ENCODE peak calls at places on chromosome 5, in eight cellular contexts. G, S, B, A, X, H, M and K are unnamed samples.

GRCh38 chr5:154648229-154648628 is 106.9 kb upstream of the LARP1 start:
- DNase-seq in G (no peak), S (no peak), B (no peak), A (no peak), X (no peak), H (peak), M (no peak), K (no peak)

GRCh38 chr5:5497132-5497748 is 74.8 kb downstream of the ICE1 start:
- DNase-seq in G (peak), S (no peak), B (peak), A (peak), X (peak), H (peak), M (no peak), K (no peak)

GRCh38 chr5:133128066-133128465 is 76.3 kb downstream of the HSPA4 start:
- DNase-seq in G (no peak), S (no peak), B (no peak), A (no peak), X (no peak), H (no peak), M (no peak), K (peak)

GRCh38 chr5:50874985-50875330 is 208.5 kb downstream of the PARP8 start:
- DNase-seq in G (no peak), S (no peak), B (no peak), A (no peak), X (no peak), H (no peak), M (no peak), K (no peak)

GRCh38 chr5:54975701-54976100 is 9.7 kb downstream of the ESM1 start:
- DNase-seq in G (no peak), S (no peak), B (no peak), A (no peak), X (no peak), H (no peak), M (no peak), K (no peak)

GRCh38 chr5:1546556-1546955 is 22.8 kb upstream of the LPCAT1 start:
- DNase-seq in G (peak), S (no peak), B (no peak), A (no peak), X (no peak), H (no peak), M (no peak), K (peak)

GRCh38 chr5:137660349-137660817 is 75.5 kb downstream of the KLHL3 start:
- DNase-seq in G (peak), S (peak), B (peak), A (peak), X (peak), H (peak), M (peak), K (no peak)

GRCh38 chr5:168813179-168813968 is 234.2 kb upstream of the PANK3 start:
- DNase-seq in G (no peak), S (no peak), B (peak), A (no peak), X (no peak), H (no peak), M (no peak), K (no peak)

GRCh38 chr5:147788023-147788422 is 5.5 kb upstream of the JAKMIP2 start:
- DNase-seq in G (no peak), S (no peak), B (no peak), A (no peak), X (no peak), H (no peak), M (no peak), K (no peak)

GRCh38 chr5:31193591-31194457 is at the start of gene CDH6:
- DNase-seq in G (no peak), S (no peak), B (peak), A (no peak), X (no peak), H (peak), M (no peak), K (peak)

DNA sequence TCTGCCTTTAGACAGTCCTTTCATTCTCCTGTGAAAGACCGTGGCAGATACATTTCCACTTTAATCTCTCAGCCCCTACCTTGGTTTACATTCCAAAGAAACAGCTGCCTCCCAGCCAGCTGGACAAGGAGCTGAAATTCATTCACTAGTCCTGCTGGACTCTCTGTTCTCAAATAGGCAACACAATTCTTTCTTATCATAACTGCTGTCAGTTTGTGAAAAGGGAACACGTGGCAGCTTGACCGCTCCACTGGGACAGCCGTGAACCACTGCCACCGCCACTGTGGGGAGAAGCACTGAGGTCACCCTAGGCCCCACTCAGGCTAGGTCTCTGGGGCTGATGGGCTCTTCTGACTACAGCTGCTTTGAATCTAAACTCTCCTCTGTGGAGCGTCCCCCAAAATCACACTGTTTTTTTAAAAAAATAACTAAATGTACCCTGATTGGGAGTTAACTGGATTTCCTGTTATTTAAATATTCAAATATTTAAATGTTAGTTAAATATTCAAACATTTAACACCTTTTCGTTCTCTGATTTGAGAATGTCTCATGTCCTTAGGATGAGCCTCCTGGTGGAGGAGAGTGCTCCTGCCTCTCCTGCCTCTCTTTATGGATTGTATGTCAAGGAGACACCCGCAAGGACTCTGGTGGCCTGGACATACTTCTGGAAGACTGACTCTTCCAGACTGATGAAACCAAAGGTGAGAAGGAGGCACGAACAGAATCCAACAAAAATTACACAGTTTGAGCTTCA is 120.1 kb downstream of the BOD1 start:
- DNase-seq in G (peak), S (no peak), B (peak), A (no peak), X (no peak), H (peak), M (no peak), K (peak)
- TF ChIP-seq CTCF in G (peak), S (no peak), B (no peak), A (no peak), X (no peak), H (no peak), M (no peak), K (no peak)

DNA sequence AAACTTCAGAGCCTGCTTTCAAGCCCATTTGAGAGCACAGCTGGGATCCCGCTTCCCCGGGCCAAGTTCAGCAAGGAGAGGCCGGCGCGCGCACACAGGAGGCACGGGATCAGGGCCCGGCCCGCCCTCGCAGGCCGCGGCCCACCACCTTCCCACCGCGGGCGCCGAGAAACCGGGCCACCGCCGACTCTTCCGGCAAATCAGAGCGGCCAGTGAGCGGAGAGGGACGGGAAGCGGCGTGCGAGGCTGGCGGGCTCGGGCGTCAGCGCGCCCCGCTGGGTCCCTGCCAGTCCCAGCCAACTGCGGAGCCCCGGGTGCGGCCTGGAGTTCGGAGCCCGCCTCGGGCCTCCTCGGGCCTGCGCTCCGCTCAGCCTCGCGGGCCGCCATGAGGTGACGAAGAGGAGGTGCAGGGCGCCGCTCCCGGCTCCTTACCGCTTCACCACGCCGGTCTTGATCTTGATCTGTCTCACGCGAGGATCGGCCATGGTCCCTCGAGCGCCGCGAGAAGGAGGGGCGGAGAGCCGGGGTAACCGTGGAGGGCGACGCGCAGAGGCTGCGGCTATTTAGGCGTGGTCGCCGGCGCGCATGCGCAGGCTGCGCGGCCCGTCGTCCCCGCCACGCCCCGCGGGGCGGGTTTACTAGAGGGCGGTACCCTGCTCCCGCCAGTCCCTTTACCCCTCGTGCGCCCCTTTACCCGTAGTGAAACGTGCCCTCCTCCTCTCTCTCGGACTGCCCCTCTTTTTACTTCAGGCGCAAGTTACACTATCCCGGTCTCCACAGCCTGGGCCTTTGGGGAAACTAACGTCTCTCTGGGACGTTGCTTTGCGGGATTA is at the start of gene TBCA:
- DNase-seq in G (peak), S (peak), B (peak), A (peak), X (peak), H (peak), M (peak), K (peak)
- TF ChIP-seq CTCF in G (no peak), S (no peak), B (peak), A (peak), X (no peak), H (peak), M (no peak), K (peak)

GRCh38 chr5:136028782-136029742 is at the start of gene TGFBI:
- DNase-seq in G (peak), S (peak), B (peak), A (peak), X (no peak), H (peak), M (no peak), K (no peak)
- TF ChIP-seq CTCF in G (peak), S (no peak), B (no peak), A (no peak), X (no peak), H (no peak), M (no peak), K (no peak)

GRCh38 chr5:140926903-140927573 is 939 bp downstream of the PCDHAC1 start:
- DNase-seq in G (peak), S (no peak), B (no peak), A (no peak), X (no peak), H (peak), M (no peak), K (no peak)

GRCh38 chr5:140925806-140926205 is 293 bp upstream of the PCDHAC1 start:
- DNase-seq in G (no peak), S (no peak), B (no peak), A (no peak), X (no peak), H (no peak), M (no peak), K (no peak)

GRCh38 chr5:140926211-140926902 is at the start of gene PCDHAC1:
- DNase-seq in G (peak), S (peak), B (peak), A (peak), X (peak), H (peak), M (no peak), K (peak)
- TF ChIP-seq CTCF in G (peak), S (peak), B (peak), A (peak), X (peak), H (peak), M (no peak), K (peak)

GRCh38 chr5:10158886-10159285 is 90.8 kb downstream of the ATPSCKMT start:
- DNase-seq in G (no peak), S (no peak), B (no peak), A (no peak), X (no peak), H (no peak), M (no peak), K (no peak)
- TF ChIP-seq CTCF in G (no peak), S (no peak), B (no peak), A (no peak), X (no peak), H (no peak), M (no peak), K (no peak)

DNA sequence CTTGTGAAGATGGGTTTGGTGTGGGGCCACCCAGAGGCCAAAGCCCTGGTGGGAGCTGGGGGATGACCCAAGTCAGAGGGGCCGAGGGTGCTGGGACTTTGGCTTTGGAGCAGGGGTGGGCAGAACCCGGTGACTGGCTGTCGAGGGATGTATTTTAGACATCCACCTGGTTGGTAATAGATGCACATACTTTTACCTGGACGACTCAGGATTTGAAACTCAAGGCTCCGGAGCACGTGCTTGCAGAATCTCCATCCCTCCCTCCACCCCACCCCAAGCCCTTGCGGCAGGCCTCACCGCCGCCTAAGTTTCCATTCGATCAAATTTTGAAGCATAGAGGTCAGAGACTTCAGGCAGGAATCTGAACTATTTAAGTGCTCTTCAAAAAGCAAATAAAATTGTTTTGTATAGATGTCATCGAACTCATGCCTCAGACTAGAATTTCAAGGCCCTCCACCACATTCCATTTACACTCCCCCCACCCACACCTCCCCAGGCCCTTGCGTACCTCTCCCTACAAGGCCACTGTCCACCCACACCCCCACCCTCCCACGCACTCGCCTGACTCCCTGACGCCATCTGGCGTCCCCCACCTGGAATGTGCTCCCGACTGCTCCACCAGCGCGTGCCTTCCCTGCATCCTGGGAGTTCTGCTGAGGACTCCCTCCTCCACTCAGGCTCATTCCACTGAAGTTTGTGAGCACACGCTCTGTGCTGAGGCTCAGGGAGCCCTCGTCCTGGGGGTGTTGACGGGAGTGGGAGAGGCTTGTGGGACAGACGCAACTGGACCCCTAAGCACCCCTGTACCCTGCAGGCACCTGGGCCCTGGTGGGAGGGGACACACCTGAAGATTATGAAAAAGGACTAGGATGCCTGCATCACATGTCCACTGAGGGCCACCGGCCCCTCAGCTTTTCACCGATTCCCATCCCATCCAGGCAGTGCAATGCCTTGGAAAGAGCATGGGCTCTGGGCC is 56.4 kb upstream of the RPL26L1 start:
- DNase-seq in G (peak), S (peak), B (peak), A (peak), X (peak), H (peak), M (no peak), K (peak)
- TF ChIP-seq CTCF in G (peak), S (peak), B (peak), A (peak), X (no peak), H (peak), M (no peak), K (peak)

DNA sequence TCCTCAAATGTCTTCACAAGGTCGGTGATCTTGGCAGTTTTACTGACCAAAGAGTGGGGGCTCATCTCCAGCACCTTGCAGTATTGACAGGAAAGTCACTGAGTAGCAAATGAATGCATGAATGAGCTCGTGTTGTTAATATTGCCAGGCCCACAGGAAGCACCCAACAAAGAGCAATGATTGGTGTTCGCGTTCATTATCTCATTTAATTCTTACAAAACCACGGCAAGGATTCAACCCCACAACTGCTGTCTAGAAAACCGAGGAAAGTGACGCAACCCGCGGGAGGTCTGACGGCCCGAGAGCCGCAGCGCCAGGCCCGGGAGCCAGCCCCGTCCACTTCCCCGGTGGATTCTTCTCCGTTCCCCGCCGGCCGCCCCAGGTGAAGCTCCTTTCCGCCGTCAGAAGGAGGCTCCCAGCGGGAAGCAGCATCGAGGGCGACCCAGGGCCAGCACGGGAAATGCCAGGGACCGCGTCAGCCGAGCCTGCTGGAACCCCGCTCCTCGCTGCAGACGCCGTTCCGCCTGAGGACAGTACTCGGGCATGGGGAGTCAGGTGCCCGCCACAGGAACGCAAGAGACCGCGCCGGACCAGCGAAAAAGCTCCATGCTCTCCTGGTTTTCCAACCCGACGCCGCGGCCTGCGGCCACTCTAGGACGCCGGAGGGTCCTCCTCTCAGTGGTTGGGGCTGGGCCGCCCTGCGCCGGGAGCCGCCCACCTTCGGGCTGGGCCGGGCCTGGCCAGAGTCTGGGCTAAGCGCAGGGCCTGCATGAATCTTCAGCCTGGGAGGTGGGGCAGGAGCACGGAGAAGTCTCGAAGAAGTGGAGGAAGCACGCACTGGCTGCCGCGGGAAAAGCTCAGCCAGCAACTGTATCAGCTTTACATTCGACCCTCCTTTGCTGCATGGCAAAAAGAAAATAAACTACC is 19.8 kb upstream of the FER start:
- DNase-seq in G (peak), S (peak), B (peak), A (peak), X (peak), H (peak), M (peak), K (peak)
- TF ChIP-seq CTCF in G (no peak), S (peak), B (no peak), A (no peak), X (no peak), H (no peak), M (no peak), K (no peak)

GRCh38 chr5:69261034-69261433 is 26.3 kb downstream of the CDK7 start:
- DNase-seq in G (no peak), S (no peak), B (no peak), A (no peak), X (no peak), H (no peak), M (no peak), K (no peak)

GRCh38 chr5:69268899-69269298 is 34.2 kb downstream of the CDK7 start:
- DNase-seq in G (no peak), S (no peak), B (no peak), A (no peak), X (no peak), H (no peak), M (no peak), K (no peak)

GRCh38 chr5:69270827-69271226 is 36.1 kb downstream of the CDK7 start:
- DNase-seq in G (no peak), S (no peak), B (no peak), A (no peak), X (no peak), H (no peak), M (no peak), K (no peak)

GRCh38 chr5:69271376-69271775 is 36.7 kb downstream of the CDK7 start:
- DNase-seq in G (no peak), S (no peak), B (peak), A (peak), X (no peak), H (peak), M (no peak), K (peak)

DNA sequence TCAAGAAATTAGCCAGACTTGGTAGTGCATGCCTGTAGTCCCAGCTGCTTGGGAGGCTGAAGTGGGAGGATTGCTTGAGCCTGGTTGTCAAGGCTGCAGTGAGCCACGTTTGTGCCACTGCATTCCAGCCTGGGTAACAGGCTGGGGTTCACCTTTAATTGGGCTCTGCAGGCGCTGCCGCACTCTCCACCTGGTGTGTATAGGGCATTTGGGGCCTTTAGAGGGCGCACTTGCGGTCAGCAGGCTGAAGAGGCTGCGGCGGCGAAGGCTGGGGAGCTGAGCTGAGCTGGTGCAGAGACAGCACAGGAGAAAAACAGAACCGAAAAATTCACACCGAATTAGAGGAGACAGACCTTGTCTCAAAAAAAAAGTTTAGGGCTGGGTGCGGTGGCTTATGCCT is 31.2 kb downstream of the CDK7 start:
- DNase-seq in G (no peak), S (no peak), B (no peak), A (peak), X (peak), H (no peak), M (no peak), K (peak)
- TF ChIP-seq CTCF in G (peak), S (peak), B (no peak), A (peak), X (peak), H (no peak), M (no peak), K (no peak)